ENCODE peak calls at places on chromosome 20, in ten cellular contexts. I is heart right ventricle, G is sigmoid colon, S is GM23248, V is colonic mucosa, N is HepG2, F is aorta, U is prostate gland, C is heart left ventricle, T is tibial nerve. L is an unnamed sample.
A peak's percentile ranks its signal among the peaks of the same experiment; 100 is the strongest.

GRCh38 chr20:51553897-51554504 is 11.5 kb upstream of the NFATC2 start:
- DNase-seq in I (no peak), G (no peak), S (peak; percentile 73), V (no peak), N (no peak), F (no peak), U (no peak), C (no peak), T (no peak), L (no peak)

GRCh38 chr20:11267131-11267761 is 593.4 kb upstream of the JAG1 start:
- DNase-seq in I (peak; percentile 15), G (no peak), S (peak; percentile 96), V (peak; percentile 22), N (peak; percentile 79), F (no peak), U (no peak), C (peak; percentile 68), T (peak; percentile 12), L (no peak)

GRCh38 chr20:15288076-15288475 is 950.7 kb upstream of the FLRT3 start:
- DNase-seq in I (no peak), G (no peak), S (no peak), V (no peak), N (no peak), F (no peak), U (no peak), C (no peak), T (no peak), L (no peak)

GRCh38 chr20:20573797-20574196 is 138.6 kb downstream of the RALGAPA2 start:
- DNase-seq in I (no peak), G (no peak), S (no peak), V (no peak), N (no peak), F (no peak), U (no peak), C (no peak), T (no peak), L (no peak)

GRCh38 chr20:1538655-1539054 is 18.9 kb downstream of the SIRPD start:
- DNase-seq in I (no peak), G (no peak), S (no peak), V (no peak), N (no peak), F (no peak), U (no peak), C (no peak), T (no peak), L (no peak)

GRCh38 chr20:3101737-3102574 is 17.4 kb upstream of the AVP start:
- DNase-seq in I (no peak), G (no peak), S (no peak), V (no peak), N (no peak), F (no peak), U (no peak), C (no peak), T (no peak), L (peak; percentile 37)

GRCh38 chr20:2986466-2986865 is 57.0 kb upstream of the GNRH2 start:
- DNase-seq in I (no peak), G (no peak), S (peak; percentile 91), V (no peak), N (no peak), F (no peak), U (no peak), C (no peak), T (no peak), L (no peak)

GRCh38 chr20:48275737-48276342 is 490.6 kb upstream of the SULF2 start:
- DNase-seq in I (no peak), G (no peak), S (no peak), V (no peak), N (no peak), F (no peak), U (no peak), C (no peak), T (no peak), L (no peak)

GRCh38 chr20:49976542-49976941 is 6.2 kb upstream of the SNAI1 start:
- DNase-seq in I (no peak), G (no peak), S (peak; percentile 62), V (no peak), N (peak; percentile 90), F (no peak), U (no peak), C (no peak), T (no peak), L (no peak)

GRCh38 chr20:8433286-8433685 is 301.2 kb downstream of the PLCB1 start:
- DNase-seq in I (no peak), G (no peak), S (no peak), V (no peak), N (no peak), F (no peak), U (no peak), C (no peak), T (no peak), L (no peak)

GRCh38 chr20:60139663-60140446 is 181.6 kb downstream of the CDH26 start:
- DNase-seq in I (no peak), G (no peak), S (no peak), V (no peak), N (no peak), F (no peak), U (no peak), C (peak; percentile 61), T (peak; percentile 50), L (no peak)

GRCh38 chr20:10863337-10864060 is 189.7 kb upstream of the JAG1 start:
- DNase-seq in I (no peak), G (no peak), S (peak; percentile 79), V (no peak), N (no peak), F (no peak), U (no peak), C (peak; percentile 49), T (no peak), L (no peak)

GRCh38 chr20:45097485-45098095 is 3.3 kb downstream of the KCNS1 start:
- DNase-seq in I (no peak), G (no peak), S (peak; percentile 61), V (peak; percentile 50), N (no peak), F (no peak), U (no peak), C (no peak), T (no peak), L (peak; percentile 28)

GRCh38 chr20:33569290-33570094 is 79.6 kb downstream of the CBFA2T2 start:
- DNase-seq in I (no peak), G (no peak), S (no peak), V (no peak), N (peak; percentile 66), F (no peak), U (no peak), C (no peak), T (no peak), L (no peak)

GRCh38 chr20:33567949-33568348 is 78.1 kb downstream of the CBFA2T2 start:
- DNase-seq in I (no peak), G (no peak), S (no peak), V (no peak), N (no peak), F (no peak), U (no peak), C (no peak), T (no peak), L (no peak)

GRCh38 chr20:33570743-33571142 is 80.8 kb downstream of the CBFA2T2 start:
- DNase-seq in I (no peak), G (no peak), S (no peak), V (no peak), N (no peak), F (no peak), U (no peak), C (no peak), T (no peak), L (no peak)

GRCh38 chr20:33566781-33567603 is 77.1 kb downstream of the CBFA2T2 start:
- DNase-seq in I (no peak), G (no peak), S (no peak), V (no peak), N (no peak), F (no peak), U (no peak), C (no peak), T (no peak), L (no peak)

DNA sequence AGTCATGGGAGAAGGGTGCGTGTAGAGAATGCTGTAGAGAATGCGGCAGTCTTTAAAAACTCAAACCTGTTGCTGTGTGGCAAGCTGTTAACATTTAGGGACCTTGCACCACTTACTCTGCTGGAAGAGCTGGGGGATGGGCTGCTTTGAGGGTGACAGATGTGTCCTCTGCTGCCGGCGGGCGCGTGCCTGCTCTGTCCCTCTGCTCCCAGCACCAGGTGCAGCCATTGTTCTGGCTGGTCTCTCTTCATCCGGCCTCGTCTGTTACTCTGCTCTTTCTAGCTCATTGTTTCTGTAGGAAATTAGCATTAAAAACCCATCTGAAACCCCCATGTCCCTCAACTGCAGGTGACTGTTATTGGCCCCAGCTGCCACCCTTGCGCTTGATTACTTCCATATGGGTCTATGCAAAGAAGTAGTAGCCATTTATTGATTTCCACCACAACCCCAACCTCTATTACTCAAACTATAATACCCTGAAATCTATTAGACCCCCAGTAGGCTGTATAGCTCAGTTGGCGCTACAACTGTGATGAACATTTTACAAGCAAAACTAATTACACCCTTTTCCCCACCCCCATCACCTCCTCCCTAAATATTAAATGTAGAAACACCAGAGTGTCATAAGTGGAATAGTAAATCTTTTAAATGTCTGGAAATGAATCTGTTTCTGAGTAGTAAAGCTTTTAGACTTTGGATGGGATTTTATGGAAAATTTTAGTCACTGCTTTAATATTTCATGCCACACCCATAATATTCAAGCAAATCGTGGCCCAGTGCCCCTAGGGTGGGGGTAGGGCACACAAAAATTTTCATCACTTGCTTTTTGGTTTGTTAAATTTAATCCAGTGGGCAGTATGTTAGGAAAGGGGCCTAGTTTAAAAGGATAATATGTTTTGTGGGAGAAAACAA is 78.7 kb downstream of the CBFA2T2 start:
- DNase-seq in I (peak; percentile 32), G (no peak), S (peak; percentile 22), V (no peak), N (peak; percentile 30), F (no peak), U (no peak), C (peak; percentile 42), T (peak; percentile 25), L (no peak)
- H3K4me3 ChIP-seq in I (no peak overlapping the region), G (no peak overlapping the region), S (no peak overlapping the region), V (no peak overlapping the region), N (no peak overlapping the region), F (no peak overlapping the region), U (no peak overlapping the region), C (no peak overlapping the region), T (no peak overlapping the region), L (no peak overlapping the region)

GRCh38 chr20:25195962-25196700 is 619 bp downstream of the ENTPD6 start:
- DNase-seq in I (peak; percentile 25), G (no peak), S (no peak), V (peak; percentile 87), N (peak; percentile 42), F (peak; percentile 84), U (peak; percentile 65), C (peak; percentile 66), T (no peak), L (peak; percentile 22)
- H3K27ac ChIP-seq in I (peak overlapping the region; percentile 86), G (peak overlapping the region; percentile 87), S (peak overlapping the region; percentile 22), V (peak overlapping the region; percentile 94), N (peak overlapping the region; percentile 63), F (no peak overlapping the region), U (peak overlapping the region; percentile 95), C (peak overlapping the region; percentile 97), T (peak overlapping the region; percentile 93), L (peak overlapping the region; percentile 77)

GRCh38 chr20:63680427-63680826 is 16.0 kb upstream of the TNFRSF6B start:
- DNase-seq in I (no peak), G (no peak), S (no peak), V (no peak), N (no peak), F (no peak), U (no peak), C (no peak), T (no peak), L (no peak)
- H3K9me3 ChIP-seq in I (no peaks in the 10 kb centered on the region), G (no peaks in the 10 kb centered on the region), S (no peaks in the 10 kb centered on the region), V (no peaks in the 10 kb centered on the region), N (no peaks in the 10 kb centered on the region), F (no peaks in the 10 kb centered on the region), U (no peaks in the 10 kb centered on the region), C (no peaks in the 10 kb centered on the region), T (no peaks in the 10 kb centered on the region), L (no peaks in the 10 kb centered on the region)

GRCh38 chr20:35716330-35716729 is 17.1 kb downstream of the ROMO1 start:
- DNase-seq in I (no peak), G (no peak), S (no peak), V (no peak), N (no peak), F (no peak), U (no peak), C (no peak), T (no peak), L (no peak)
- H3K4me3 ChIP-seq in I (no peak overlapping the region), G (no peak overlapping the region), S (no peak overlapping the region), V (no peak overlapping the region), N (no peak overlapping the region), F (no peak overlapping the region), U (no peak overlapping the region), C (no peak overlapping the region), T (no peak overlapping the region), L (no peak overlapping the region)

L was measured in CD4-positive, alpha-beta memory T cell.